ENCODE peak calls at places on chromosome 14, in ten cellular contexts. U is fibroblast of villous mesenchyme; B is stimulated activated naive B cell treated with anti-CD40 and anti-IgM and Interleukin-4, amounts not matched to agents 10 μg/mL and 1 μg/mL and 100 μg/mL, for 72 hours; D is AG10803; Y is D721Med; E is IMR-90; T is NCI-H2171; G is stimulated activated CD4-positive, alpha-beta T cell treated with anti-CD3 and anti-CD28 coated beads, Interleukin-4, amount 100 ng/mL, for 4 hours; O is activated CD8-positive, alpha-beta memory T cell treated with anti-CD3 and anti-CD28 coated beads for 1 hour; C is choroid plexus epithelial cell. X is an unnamed sample.

GRCh38 chr14:100616854-100617714 is 29.9 kb upstream of the BEGAIN start:
- DNase-seq in U (no peak), B (no peak), D (no peak), Y (no peak), E (no peak), T (no peak), G (no peak), O (no peak), C (peak), X (peak)

GRCh38 chr14:59301354-59301753 is 112.9 kb downstream of the DAAM1 start:
- DNase-seq in U (no peak), B (peak), D (no peak), Y (no peak), E (no peak), T (no peak), G (no peak), O (no peak), C (no peak), X (no peak)

GRCh38 chr14:30874999-30875787 is 834 bp downstream of the COCH start:
- DNase-seq in U (no peak), B (peak), D (no peak), Y (no peak), E (no peak), T (peak), G (peak), O (no peak), C (no peak), X (no peak)

GRCh38 chr14:25074112-25074511 is 24.2 kb upstream of the STXBP6 start:
- DNase-seq in U (no peak), B (no peak), D (no peak), Y (no peak), E (no peak), T (no peak), G (no peak), O (no peak), C (no peak), X (no peak)

GRCh38 chr14:95038521-95039250 is 118.6 kb downstream of the DICER1 start:
- DNase-seq in U (no peak), B (no peak), D (no peak), Y (no peak), E (no peak), T (no peak), G (no peak), O (no peak), C (no peak), X (no peak)

GRCh38 chr14:57486767-57487379 is 6.8 kb downstream of the CCDC198 start:
- DNase-seq in U (peak), B (no peak), D (peak), Y (peak), E (peak), T (peak), G (no peak), O (no peak), C (peak), X (peak)

GRCh38 chr14:37583358-37584210 is 11.5 kb downstream of the FOXA1 start:
- DNase-seq in U (no peak), B (no peak), D (no peak), Y (no peak), E (no peak), T (peak), G (no peak), O (no peak), C (no peak), X (no peak)

GRCh38 chr14:42633504-42634095 is 1026.9 kb downstream of the LRFN5 start:
- DNase-seq in U (no peak), B (no peak), D (no peak), Y (no peak), E (no peak), T (no peak), G (no peak), O (no peak), C (no peak), X (no peak)

GRCh38 chr14:93959239-93960107 is 16.9 kb downstream of the ASB2 start:
- DNase-seq in U (peak), B (peak), D (peak), Y (no peak), E (peak), T (no peak), G (peak), O (peak), C (peak), X (peak)

GRCh38 chr14:86652512-86652911 is 1122.6 kb downstream of the FLRT2 start:
- DNase-seq in U (no peak), B (no peak), D (no peak), Y (no peak), E (peak), T (no peak), G (no peak), O (no peak), C (no peak), X (no peak)

GRCh38 chr14:69493038-69493437 is 8.5 kb downstream of the PLEKHD1 start:
- DNase-seq in U (no peak), B (no peak), D (no peak), Y (no peak), E (no peak), T (no peak), G (no peak), O (no peak), C (no peak), X (no peak)

GRCh38 chr14:24213866-24214652 is 771 bp upstream of the CHMP4A start:
- DNase-seq in U (no peak), B (no peak), D (no peak), Y (no peak), E (no peak), T (no peak), G (no peak), O (no peak), C (no peak), X (no peak)

GRCh38 chr14:95776798-95777615 is 63.1 kb upstream of the TCL1A start:
- DNase-seq in U (no peak), B (no peak), D (no peak), Y (no peak), E (no peak), T (no peak), G (no peak), O (no peak), C (no peak), X (no peak)

GRCh38 chr14:68948686-68949085 is 30.4 kb downstream of the ACTN1 start:
- DNase-seq in U (peak), B (no peak), D (no peak), Y (no peak), E (no peak), T (no peak), G (no peak), O (no peak), C (no peak), X (no peak)

GRCh38 chr14:54652188-54652889 is 85.4 kb downstream of the SAMD4A start:
- DNase-seq in U (peak), B (no peak), D (peak), Y (no peak), E (peak), T (no peak), G (no peak), O (no peak), C (peak), X (peak)

GRCh38 chr14:52067873-52068740 is 752 bp downstream of the NID2 start:
- DNase-seq in U (peak), B (peak), D (no peak), Y (no peak), E (peak), T (no peak), G (no peak), O (no peak), C (peak), X (peak)

GRCh38 chr14:68144051-68144681 is 324.6 kb downstream of the RAD51B start:
- DNase-seq in U (peak), B (no peak), D (peak), Y (no peak), E (peak), T (no peak), G (no peak), O (no peak), C (peak), X (peak)

GRCh38 chr14:36441283-36441682 is 78.7 kb downstream of the NKX2-1 start:
- DNase-seq in U (no peak), B (no peak), D (no peak), Y (no peak), E (no peak), T (no peak), G (no peak), O (no peak), C (no peak), X (no peak)

GRCh38 chr14:71497645-71498086 is 434.6 kb upstream of the RGS6 start:
- DNase-seq in U (peak), B (peak), D (peak), Y (no peak), E (peak), T (no peak), G (no peak), O (no peak), C (peak), X (peak)

GRCh38 chr14:103073367-103073875 is 10.6 kb upstream of the LBHD2 start:
- DNase-seq in U (no peak), B (no peak), D (no peak), Y (no peak), E (no peak), T (no peak), G (no peak), O (no peak), C (no peak), X (no peak)

GRCh38 chr14:73662439-73663056 is 17.8 kb downstream of the DNAL1 start:
- DNase-seq in U (peak), B (no peak), D (peak), Y (no peak), E (peak), T (peak), G (no peak), O (no peak), C (peak), X (peak)

GRCh38 chr14:100541621-100542560 is 45.3 kb downstream of the BEGAIN start:
- DNase-seq in U (no peak), B (no peak), D (no peak), Y (no peak), E (no peak), T (no peak), G (no peak), O (no peak), C (no peak), X (no peak)

GRCh38 chr14:74503256-74503972 is 9.8 kb downstream of the ISCA2 start:
- DNase-seq in U (no peak), B (no peak), D (no peak), Y (no peak), E (no peak), T (no peak), G (no peak), O (no peak), C (no peak), X (no peak)

GRCh38 chr14:43147480-43147879 is 1359.6 kb downstream of the FSCB start:
- DNase-seq in U (no peak), B (no peak), D (no peak), Y (no peak), E (peak), T (no peak), G (no peak), O (no peak), C (no peak), X (no peak)

GRCh38 chr14:56027916-56028637 is 90.1 kb upstream of the PELI2 start:
- DNase-seq in U (no peak), B (no peak), D (no peak), Y (no peak), E (no peak), T (no peak), G (no peak), O (no peak), C (no peak), X (no peak)

GRCh38 chr14:76541594-76542219 is 165.8 kb downstream of the ESRRB start:
- DNase-seq in U (no peak), B (no peak), D (no peak), Y (no peak), E (no peak), T (no peak), G (no peak), O (no peak), C (no peak), X (no peak)

GRCh38 chr14:101707285-101707842 is 54.1 kb upstream of the PPP2R5C start:
- DNase-seq in U (peak), B (peak), D (peak), Y (peak), E (peak), T (peak), G (peak), O (no peak), C (peak), X (peak)

GRCh38 chr14:65962952-65963351 is 523.2 kb upstream of the CCDC196 start:
- DNase-seq in U (peak), B (no peak), D (no peak), Y (no peak), E (no peak), T (no peak), G (no peak), O (no peak), C (no peak), X (no peak)

GRCh38 chr14:66074546-66074945 is 411.6 kb upstream of the CCDC196 start:
- DNase-seq in U (no peak), B (no peak), D (no peak), Y (no peak), E (no peak), T (peak), G (no peak), O (no peak), C (no peak), X (no peak)

GRCh38 chr14:90846511-90846910 is 30.3 kb upstream of the TTC7B start:
- DNase-seq in U (no peak), B (no peak), D (peak), Y (no peak), E (peak), T (no peak), G (no peak), O (no peak), C (no peak), X (peak)

GRCh38 chr14:75960219-75960618 is 21.6 kb downstream of the TGFB3 start:
- DNase-seq in U (no peak), B (no peak), D (no peak), Y (no peak), E (no peak), T (no peak), G (no peak), O (no peak), C (no peak), X (no peak)

GRCh38 chr14:52296378-52296777 is 17.7 kb upstream of the PTGER2 start:
- DNase-seq in U (no peak), B (no peak), D (no peak), Y (no peak), E (no peak), T (no peak), G (no peak), O (no peak), C (no peak), X (no peak)

GRCh38 chr14:20327005-20327869 is 5.8 kb downstream of the CCNB1IP1 start:
- DNase-seq in U (peak), B (no peak), D (peak), Y (peak), E (peak), T (peak), G (no peak), O (no peak), C (peak), X (peak)

GRCh38 chr14:76377675-76378074 is 1.7 kb downstream of the ESRRB start:
- DNase-seq in U (no peak), B (no peak), D (no peak), Y (no peak), E (no peak), T (no peak), G (no peak), O (no peak), C (no peak), X (no peak)

GRCh38 chr14:99995700-99996356 is 69.4 kb upstream of the EVL start:
- DNase-seq in U (peak), B (peak), D (peak), Y (no peak), E (peak), T (no peak), G (peak), O (peak), C (peak), X (peak)

GRCh38 chr14:53054457-53054856 is 98.7 kb downstream of the DDHD1 start:
- DNase-seq in U (no peak), B (no peak), D (peak), Y (no peak), E (peak), T (no peak), G (no peak), O (no peak), C (peak), X (peak)

GRCh38 chr14:65251213-65251612 is 148.9 kb upstream of the MAX start:
- DNase-seq in U (peak), B (no peak), D (peak), Y (no peak), E (peak), T (no peak), G (no peak), O (no peak), C (peak), X (peak)

X was measured in cardiac fibroblast.